ENCODE peak calls at places on chromosomes 16 and 17, in nine cellular contexts. One of them, this sample, is unnamed.

GRCh38 chr17:9368631-9369030 is 207.0 kb downstream of the STX8 start:
- DNase-seq in NCI-H1436: no peak
- DNase-seq in activated naive CD4-positive, alpha-beta T cell: no peak
- DNase-seq in choroid plexus epithelial cell: no peak
- DNase-seq in NCI-H2029: no peak
- DNase-seq in dorsolateral prefrontal cortex: no peak
- DNase-seq in NCI-H1694 treated with DMSO at 0.1 percent for 48 hours: no peak
- DNase-seq in T-cell: no peak
- DNase-seq in CD8-positive, alpha-beta T cell: no peak
- DNase-seq in this sample: no peak

GRCh38 chr16:46947900-46948547 is 25.4 kb downstream of the DNAJA2 start:
- DNase-seq in NCI-H1436: peak; percentile 2
- DNase-seq in activated naive CD4-positive, alpha-beta T cell: no peak
- DNase-seq in choroid plexus epithelial cell: peak; percentile 73
- DNase-seq in NCI-H2029: no peak
- DNase-seq in dorsolateral prefrontal cortex: no peak
- DNase-seq in NCI-H1694 treated with DMSO at 0.1 percent for 48 hours: peak; percentile 8
- DNase-seq in T-cell: peak; percentile 29
- DNase-seq in CD8-positive, alpha-beta T cell: no peak
- DNase-seq in this sample: peak; percentile 11

GRCh38 chr16:17469011-17469741 is 1.6 kb downstream of the XYLT1 start:
- DNase-seq in NCI-H1436: no peak
- DNase-seq in activated naive CD4-positive, alpha-beta T cell: no peak
- DNase-seq in choroid plexus epithelial cell: peak; percentile 35
- DNase-seq in NCI-H2029: no peak
- DNase-seq in dorsolateral prefrontal cortex: no peak
- DNase-seq in NCI-H1694 treated with DMSO at 0.1 percent for 48 hours: no peak
- DNase-seq in T-cell: no peak
- DNase-seq in CD8-positive, alpha-beta T cell: no peak
- DNase-seq in this sample: no peak

GRCh38 chr17:77948690-77949114 is 9.8 kb upstream of the TNRC6C start:
- DNase-seq in NCI-H1436: no peak
- DNase-seq in activated naive CD4-positive, alpha-beta T cell: no peak
- DNase-seq in choroid plexus epithelial cell: peak; percentile 61
- DNase-seq in NCI-H2029: no peak
- DNase-seq in dorsolateral prefrontal cortex: peak; percentile 82
- DNase-seq in NCI-H1694 treated with DMSO at 0.1 percent for 48 hours: no peak
- DNase-seq in T-cell: no peak
- DNase-seq in CD8-positive, alpha-beta T cell: no peak
- DNase-seq in this sample: no peak

GRCh38 chr16:69328854-69329316 is 1.5 kb downstream of the PDF start:
- DNase-seq in NCI-H1436: no peak
- DNase-seq in activated naive CD4-positive, alpha-beta T cell: no peak
- DNase-seq in choroid plexus epithelial cell: peak; percentile 73
- DNase-seq in NCI-H2029: no peak
- DNase-seq in dorsolateral prefrontal cortex: no peak
- DNase-seq in NCI-H1694 treated with DMSO at 0.1 percent for 48 hours: no peak
- DNase-seq in T-cell: no peak
- DNase-seq in CD8-positive, alpha-beta T cell: peak; percentile 46
- DNase-seq in this sample: no peak

GRCh38 chr16:54136276-54136625 is 150.3 kb downstream of the IRX3 start:
- DNase-seq in NCI-H1436: no peak
- DNase-seq in activated naive CD4-positive, alpha-beta T cell: no peak
- DNase-seq in choroid plexus epithelial cell: no peak
- DNase-seq in NCI-H2029: no peak
- DNase-seq in dorsolateral prefrontal cortex: no peak
- DNase-seq in NCI-H1694 treated with DMSO at 0.1 percent for 48 hours: no peak
- DNase-seq in T-cell: no peak
- DNase-seq in CD8-positive, alpha-beta T cell: no peak
- DNase-seq in this sample: no peak

GRCh38 chr17:46733837-46734516 is 84.5 kb downstream of the WNT3 start:
- DNase-seq in NCI-H1436: no peak
- DNase-seq in activated naive CD4-positive, alpha-beta T cell: no peak
- DNase-seq in choroid plexus epithelial cell: no peak
- DNase-seq in NCI-H2029: no peak
- DNase-seq in dorsolateral prefrontal cortex: no peak
- DNase-seq in NCI-H1694 treated with DMSO at 0.1 percent for 48 hours: no peak
- DNase-seq in T-cell: no peak
- DNase-seq in CD8-positive, alpha-beta T cell: no peak
- DNase-seq in this sample: no peak

GRCh38 chr17:81541123-81541522 is 11.0 kb downstream of the FAAP100 start:
- DNase-seq in NCI-H1436: no peak
- DNase-seq in activated naive CD4-positive, alpha-beta T cell: no peak
- DNase-seq in choroid plexus epithelial cell: no peak
- DNase-seq in NCI-H2029: no peak
- DNase-seq in dorsolateral prefrontal cortex: no peak
- DNase-seq in NCI-H1694 treated with DMSO at 0.1 percent for 48 hours: no peak
- DNase-seq in T-cell: no peak
- DNase-seq in CD8-positive, alpha-beta T cell: no peak
- DNase-seq in this sample: no peak

GRCh38 chr16:4266372-4266771 is 6.5 kb downstream of the TFAP4 start:
- DNase-seq in NCI-H1436: no peak
- DNase-seq in activated naive CD4-positive, alpha-beta T cell: no peak
- DNase-seq in choroid plexus epithelial cell: peak; percentile 45
- DNase-seq in NCI-H2029: no peak
- DNase-seq in dorsolateral prefrontal cortex: no peak
- DNase-seq in NCI-H1694 treated with DMSO at 0.1 percent for 48 hours: no peak
- DNase-seq in T-cell: no peak
- DNase-seq in CD8-positive, alpha-beta T cell: no peak
- DNase-seq in this sample: no peak

GRCh38 chr16:3112058-3112880 is at the start of gene ZNF205:
- DNase-seq in NCI-H1436: peak; percentile 70
- DNase-seq in activated naive CD4-positive, alpha-beta T cell: no peak
- DNase-seq in choroid plexus epithelial cell: peak; percentile 75
- DNase-seq in NCI-H2029: peak; percentile 77
- DNase-seq in dorsolateral prefrontal cortex: peak; percentile 71
- DNase-seq in NCI-H1694 treated with DMSO at 0.1 percent for 48 hours: peak; percentile 49
- DNase-seq in T-cell: no peak
- DNase-seq in CD8-positive, alpha-beta T cell: no peak
- DNase-seq in this sample: no peak

GRCh38 chr17:43556292-43556691 is 10.2 kb upstream of the ETV4 start:
- DNase-seq in NCI-H1436: no peak
- DNase-seq in activated naive CD4-positive, alpha-beta T cell: no peak
- DNase-seq in choroid plexus epithelial cell: no peak
- DNase-seq in NCI-H2029: no peak
- DNase-seq in dorsolateral prefrontal cortex: no peak
- DNase-seq in NCI-H1694 treated with DMSO at 0.1 percent for 48 hours: no peak
- DNase-seq in T-cell: no peak
- DNase-seq in CD8-positive, alpha-beta T cell: no peak
- DNase-seq in this sample: no peak

GRCh38 chr16:7946142-7946541 is 613.5 kb downstream of the RBFOX1 start:
- DNase-seq in NCI-H1436: no peak
- DNase-seq in activated naive CD4-positive, alpha-beta T cell: no peak
- DNase-seq in choroid plexus epithelial cell: no peak
- DNase-seq in NCI-H2029: peak; percentile 8
- DNase-seq in dorsolateral prefrontal cortex: no peak
- DNase-seq in NCI-H1694 treated with DMSO at 0.1 percent for 48 hours: no peak
- DNase-seq in T-cell: no peak
- DNase-seq in CD8-positive, alpha-beta T cell: no peak
- DNase-seq in this sample: no peak

GRCh38 chr17:4599505-4600281 is 15.4 kb downstream of the SMTNL2 start:
- DNase-seq in NCI-H1436: peak; percentile 57
- DNase-seq in activated naive CD4-positive, alpha-beta T cell: no peak
- DNase-seq in choroid plexus epithelial cell: peak; percentile 71
- DNase-seq in NCI-H2029: no peak
- DNase-seq in dorsolateral prefrontal cortex: no peak
- DNase-seq in NCI-H1694 treated with DMSO at 0.1 percent for 48 hours: peak; percentile 74
- DNase-seq in T-cell: no peak
- DNase-seq in CD8-positive, alpha-beta T cell: no peak
- DNase-seq in this sample: no peak

GRCh38 chr16:85086347-85087291 is 25.7 kb downstream of the CIBAR2 start:
- DNase-seq in NCI-H1436: peak; percentile 65
- DNase-seq in activated naive CD4-positive, alpha-beta T cell: peak; percentile 68
- DNase-seq in choroid plexus epithelial cell: peak; percentile 54
- DNase-seq in NCI-H2029: peak; percentile 3
- DNase-seq in dorsolateral prefrontal cortex: peak; percentile 70
- DNase-seq in NCI-H1694 treated with DMSO at 0.1 percent for 48 hours: peak; percentile 71
- DNase-seq in T-cell: peak; percentile 80
- DNase-seq in CD8-positive, alpha-beta T cell: peak; percentile 84
- DNase-seq in this sample: peak; percentile 66

GRCh38 chr17:73156166-73156840 is 8.5 kb upstream of the SSTR2 start:
- DNase-seq in NCI-H1436: peak; percentile 72
- DNase-seq in activated naive CD4-positive, alpha-beta T cell: peak; percentile 20
- DNase-seq in choroid plexus epithelial cell: peak; percentile 84
- DNase-seq in NCI-H2029: peak; percentile 37
- DNase-seq in dorsolateral prefrontal cortex: peak; percentile 80
- DNase-seq in NCI-H1694 treated with DMSO at 0.1 percent for 48 hours: peak; percentile 87
- DNase-seq in T-cell: peak; percentile 51
- DNase-seq in CD8-positive, alpha-beta T cell: peak; percentile 70
- DNase-seq in this sample: peak; percentile 19

GRCh38 chr17:44780161-44780560 is 21.4 kb downstream of the ADAM11 start:
- DNase-seq in NCI-H1436: no peak
- DNase-seq in activated naive CD4-positive, alpha-beta T cell: no peak
- DNase-seq in choroid plexus epithelial cell: no peak
- DNase-seq in NCI-H2029: no peak
- DNase-seq in dorsolateral prefrontal cortex: no peak
- DNase-seq in NCI-H1694 treated with DMSO at 0.1 percent for 48 hours: no peak
- DNase-seq in T-cell: no peak
- DNase-seq in CD8-positive, alpha-beta T cell: no peak
- DNase-seq in this sample: no peak

GRCh38 chr17:16074423-16074822 is 74.8 kb downstream of the TTC19 start:
- DNase-seq in NCI-H1436: no peak
- DNase-seq in activated naive CD4-positive, alpha-beta T cell: no peak
- DNase-seq in choroid plexus epithelial cell: no peak
- DNase-seq in NCI-H2029: no peak
- DNase-seq in dorsolateral prefrontal cortex: no peak
- DNase-seq in NCI-H1694 treated with DMSO at 0.1 percent for 48 hours: no peak
- DNase-seq in T-cell: no peak
- DNase-seq in CD8-positive, alpha-beta T cell: no peak
- DNase-seq in this sample: no peak

GRCh38 chr17:33973491-33973890 is 281.6 kb upstream of the CCL2 start:
- DNase-seq in NCI-H1436: no peak
- DNase-seq in activated naive CD4-positive, alpha-beta T cell: no peak
- DNase-seq in choroid plexus epithelial cell: no peak
- DNase-seq in NCI-H2029: peak; percentile 20
- DNase-seq in dorsolateral prefrontal cortex: no peak
- DNase-seq in NCI-H1694 treated with DMSO at 0.1 percent for 48 hours: no peak
- DNase-seq in T-cell: no peak
- DNase-seq in CD8-positive, alpha-beta T cell: no peak
- DNase-seq in this sample: no peak

GRCh38 chr17:64118452-64118979 is 11.4 kb downstream of the ERN1 start:
- DNase-seq in NCI-H1436: no peak
- DNase-seq in activated naive CD4-positive, alpha-beta T cell: no peak
- DNase-seq in choroid plexus epithelial cell: no peak
- DNase-seq in NCI-H2029: peak; percentile 41
- DNase-seq in dorsolateral prefrontal cortex: no peak
- DNase-seq in NCI-H1694 treated with DMSO at 0.1 percent for 48 hours: peak; percentile 70
- DNase-seq in T-cell: no peak
- DNase-seq in CD8-positive, alpha-beta T cell: peak; percentile 36
- DNase-seq in this sample: no peak

GRCh38 chr17:62663304-62663703 is 35.8 kb downstream of the MRC2 start:
- DNase-seq in NCI-H1436: no peak
- DNase-seq in activated naive CD4-positive, alpha-beta T cell: no peak
- DNase-seq in choroid plexus epithelial cell: peak; percentile 34
- DNase-seq in NCI-H2029: no peak
- DNase-seq in dorsolateral prefrontal cortex: no peak
- DNase-seq in NCI-H1694 treated with DMSO at 0.1 percent for 48 hours: no peak
- DNase-seq in T-cell: no peak
- DNase-seq in CD8-positive, alpha-beta T cell: no peak
- DNase-seq in this sample: no peak

GRCh38 chr17:81276781-81277180 is 18.3 kb downstream of the SLC38A10 start:
- DNase-seq in NCI-H1436: no peak
- DNase-seq in activated naive CD4-positive, alpha-beta T cell: no peak
- DNase-seq in choroid plexus epithelial cell: no peak
- DNase-seq in NCI-H2029: no peak
- DNase-seq in dorsolateral prefrontal cortex: no peak
- DNase-seq in NCI-H1694 treated with DMSO at 0.1 percent for 48 hours: no peak
- DNase-seq in T-cell: no peak
- DNase-seq in CD8-positive, alpha-beta T cell: no peak
- DNase-seq in this sample: no peak

GRCh38 chr16:77541131-77541530 is 106.3 kb upstream of the ADAMTS18 start:
- DNase-seq in NCI-H1436: no peak
- DNase-seq in activated naive CD4-positive, alpha-beta T cell: no peak
- DNase-seq in choroid plexus epithelial cell: no peak
- DNase-seq in NCI-H2029: no peak
- DNase-seq in dorsolateral prefrontal cortex: no peak
- DNase-seq in NCI-H1694 treated with DMSO at 0.1 percent for 48 hours: no peak
- DNase-seq in T-cell: no peak
- DNase-seq in CD8-positive, alpha-beta T cell: no peak
- DNase-seq in this sample: no peak

GRCh38 chr17:9424071-9424640 is 151.5 kb downstream of the STX8 start:
- DNase-seq in NCI-H1436: no peak
- DNase-seq in activated naive CD4-positive, alpha-beta T cell: no peak
- DNase-seq in choroid plexus epithelial cell: no peak
- DNase-seq in NCI-H2029: no peak
- DNase-seq in dorsolateral prefrontal cortex: no peak
- DNase-seq in NCI-H1694 treated with DMSO at 0.1 percent for 48 hours: no peak
- DNase-seq in T-cell: no peak
- DNase-seq in CD8-positive, alpha-beta T cell: no peak
- DNase-seq in this sample: no peak

GRCh38 chr17:70091005-70091568 is 16.1 kb downstream of the KCNJ16 start:
- DNase-seq in NCI-H1436: no peak
- DNase-seq in activated naive CD4-positive, alpha-beta T cell: no peak
- DNase-seq in choroid plexus epithelial cell: no peak
- DNase-seq in NCI-H2029: no peak
- DNase-seq in dorsolateral prefrontal cortex: no peak
- DNase-seq in NCI-H1694 treated with DMSO at 0.1 percent for 48 hours: no peak
- DNase-seq in T-cell: no peak
- DNase-seq in CD8-positive, alpha-beta T cell: no peak
- DNase-seq in this sample: no peak

GRCh38 chr17:15463363-15463762 is 4.1 kb downstream of the CDRT4 start:
- DNase-seq in NCI-H1436: no peak
- DNase-seq in activated naive CD4-positive, alpha-beta T cell: no peak
- DNase-seq in choroid plexus epithelial cell: peak; percentile 71
- DNase-seq in NCI-H2029: no peak
- DNase-seq in dorsolateral prefrontal cortex: no peak
- DNase-seq in NCI-H1694 treated with DMSO at 0.1 percent for 48 hours: no peak
- DNase-seq in T-cell: no peak
- DNase-seq in CD8-positive, alpha-beta T cell: no peak
- DNase-seq in this sample: no peak

This sample was measured in effector CD4-positive, alpha-beta T cell.